ENCODE peak calls at places on chromosomes 1 and 21, in five cellular contexts. I is transverse colon, R is cardiac fibroblast, C is astrocyte of the cerebellum, D is posterior cingulate gyrus. U is an unnamed sample.

GRCh38 chr1:220681220-220681847 is 8.8 kb upstream of the C1orf115 start:
- DNase-seq in I (no peak), R (peak; percentile 25), C (no peak), D (no peak), U (no peak)

GRCh38 chr1:100927276-100927675 is 31.4 kb downstream of the SLC30A7 start:
- DNase-seq in I (no peak), R (no peak), C (no peak), D (no peak), U (no peak)

GRCh38 chr1:115099693-115100050 is 10.4 kb upstream of the TSPAN2 start:
- DNase-seq in I (no peak), R (peak; percentile 61), C (no peak), D (no peak), U (no peak)

GRCh38 chr1:106681939-106682522 is 374.4 kb upstream of the PRMT6 start:
- DNase-seq in I (no peak), R (no peak), C (no peak), D (no peak), U (no peak)

GRCh38 chr21:37072239-37072987 is 458 bp downstream of the PIGP start:
- DNase-seq in I (peak; percentile 11), R (peak; percentile 79), C (no peak), D (peak; percentile 97), U (no peak)

GRCh38 chr1:58714594-58714993 is 14.7 kb upstream of the MYSM1 start:
- DNase-seq in I (no peak), R (no peak), C (no peak), D (no peak), U (no peak)

GRCh38 chr21:42539931-42540343 is 26.3 kb downstream of the SLC37A1 start:
- DNase-seq in I (no peak), R (no peak), C (no peak), D (no peak), U (no peak)

GRCh38 chr1:21219674-21220073 is 43.0 kb upstream of the EIF4G3 start:
- DNase-seq in I (no peak), R (no peak), C (no peak), D (no peak), U (no peak)

GRCh38 chr1:2032737-2033136 is 13.6 kb downstream of the GABRD start:
- DNase-seq in I (no peak), R (no peak), C (no peak), D (no peak), U (no peak)

GRCh38 chr1:209626633-209627348 is 25.4 kb downstream of the LAMB3 start:
- DNase-seq in I (no peak), R (no peak), C (no peak), D (no peak), U (no peak)

GRCh38 chr1:45205910-45206721 is at the start of gene ZSWIM5:
- DNase-seq in I (peak; percentile 71), R (peak; percentile 57), C (no peak), D (peak; percentile 84), U (peak; percentile 80)

U was measured in GM06990.